ENCODE peak calls at places on chromosomes 11 and 22, in eight cellular contexts. X is fibroblast of lung; H is tibial artery; Q is uterus; K is mammary epithelial cell; W is psoas muscle; I is naive thymus-derived CD4-positive, alpha-beta T cell; C is ovary. D is an unnamed sample. For H3K27me3, the result is how much of the 10 kb centered on the place peaks cover.

GRCh38 chr22:36208162-36208765 is 6.7 kb upstream of the APOL4 start:
- DNase-seq in X (no peak), H (no peak), Q (no peak), K (peak), W (no peak), I (no peak), C (no peak), D (no peak)

GRCh38 chr11:81669944-81670526 is 1063.6 kb downstream of the FAM181B start:
- DNase-seq in X (no peak), H (no peak), Q (no peak), K (no peak), W (no peak), I (no peak), C (no peak), D (no peak)

GRCh38 chr11:75851203-75851602 is 36.2 kb downstream of the UVRAG start:
- DNase-seq in X (no peak), H (no peak), Q (no peak), K (no peak), W (no peak), I (no peak), C (no peak), D (no peak)

GRCh38 chr11:65321828-65322495 is 7.3 kb downstream of the CDC42EP2 start:
- DNase-seq in X (no peak), H (no peak), Q (peak), K (no peak), W (no peak), I (no peak), C (no peak), D (no peak)

GRCh38 chr11:75344186-75344585 is 7.3 kb downstream of the ARRB1 start:
- DNase-seq in X (no peak), H (no peak), Q (no peak), K (no peak), W (no peak), I (no peak), C (peak), D (no peak)

GRCh38 chr11:2477254-2477653 is 32.4 kb downstream of the KCNQ1 start:
- DNase-seq in X (no peak), H (no peak), Q (no peak), K (no peak), W (no peak), I (no peak), C (no peak), D (no peak)

GRCh38 chr11:8773916-8774537 is 91.4 kb downstream of the RPL27A start:
- DNase-seq in X (no peak), H (no peak), Q (no peak), K (peak), W (no peak), I (no peak), C (no peak), D (no peak)

GRCh38 chr22:38490915-38491314 is 15.2 kb downstream of the DDX17 start:
- DNase-seq in X (peak), H (peak), Q (peak), K (no peak), W (peak), I (no peak), C (peak), D (peak)

GRCh38 chr11:130546901-130547694 is 98.7 kb downstream of the ADAMTS15 start:
- DNase-seq in X (no peak), H (no peak), Q (no peak), K (no peak), W (no peak), I (no peak), C (no peak), D (no peak)

GRCh38 chr11:88680806-88681205 is 343.3 kb upstream of the CTSC start:
- DNase-seq in X (peak), H (no peak), Q (no peak), K (peak), W (no peak), I (no peak), C (no peak), D (no peak)

GRCh38 chr22:35314161-35314942 is 14.7 kb downstream of the TOM1 start:
- DNase-seq in X (no peak), H (no peak), Q (peak), K (no peak), W (no peak), I (no peak), C (peak), D (peak)

DNA sequence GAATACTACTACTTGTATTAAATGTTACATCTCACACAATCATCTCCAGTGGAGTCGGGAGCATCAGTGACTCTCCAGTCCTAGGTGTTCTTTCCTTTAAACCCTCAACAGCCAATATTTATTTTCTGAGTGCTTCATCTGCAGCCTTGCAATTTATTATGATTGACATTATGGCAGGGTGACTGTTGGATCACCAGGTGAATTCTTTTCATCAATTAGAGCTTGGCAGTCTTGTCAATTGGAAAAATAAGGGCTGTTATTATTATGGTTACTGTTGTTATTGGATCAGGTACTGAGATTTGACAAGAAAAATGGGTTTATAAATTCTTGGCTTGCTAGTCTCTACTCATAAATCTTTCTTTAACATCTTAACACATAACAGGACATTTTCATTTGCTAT is 27.5 kb upstream of the HTATIP2 start:
- DNase-seq in X (no peak), H (no peak), Q (no peak), K (no peak), W (no peak), I (no peak), C (no peak), D (no peak)
- H3K27me3 ChIP-seq in X (under half), H (under half), Q (under half), K (under half), W (under half), I (under half), C (under half), D (under half)

GRCh38 chr11:118175600-118176399 is 639 bp downstream of the SCN2B start:
- DNase-seq in X (no peak), H (no peak), Q (no peak), K (no peak), W (no peak), I (no peak), C (no peak), D (no peak)

GRCh38 chr11:118175031-118175531 is 1.4 kb downstream of the SCN2B start:
- DNase-seq in X (peak), H (no peak), Q (no peak), K (peak), W (no peak), I (no peak), C (no peak), D (no peak)

GRCh38 chr11:118176400-118177134 is at the start of gene SCN2B:
- DNase-seq in X (peak), H (no peak), Q (no peak), K (no peak), W (no peak), I (no peak), C (no peak), D (no peak)

DNA sequence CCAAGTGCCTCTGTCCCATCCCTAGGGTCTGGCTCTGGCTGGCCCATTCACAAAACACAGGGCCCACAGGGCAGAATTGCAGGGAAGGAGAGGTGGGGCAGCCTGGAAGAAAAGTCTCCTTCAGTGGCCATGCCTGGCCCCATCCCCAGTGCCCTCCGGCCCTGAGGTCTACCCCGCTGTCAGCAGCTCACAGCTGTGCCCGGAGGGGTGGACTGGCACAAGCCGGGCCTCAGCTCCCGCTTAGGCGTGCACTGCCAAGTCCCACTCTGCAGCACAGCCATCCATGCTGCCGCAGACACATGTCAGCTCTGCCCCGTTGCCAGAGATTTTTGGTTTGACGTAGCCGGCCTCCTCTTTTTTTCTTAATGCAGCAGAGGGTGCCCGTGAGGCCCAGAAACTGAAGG is 3.9 kb upstream of the SCN2B start:
- DNase-seq in X (peak), H (peak), Q (peak), K (peak), W (peak), I (no peak), C (peak), D (no peak)
- H3K4me3 ChIP-seq in X (no peak), H (no peak), Q (no peak), K (no peak), W (peak), I (no peak), C (no peak), D (no peak)

GRCh38 chr22:44192098-44192810 is 11.5 kb downstream of the PARVG start:
- DNase-seq in X (no peak), H (no peak), Q (no peak), K (peak), W (no peak), I (peak), C (peak), D (no peak)
- H3K27me3 ChIP-seq in X (under half), H (under half), Q (under half), K (under half), W (under half), I (under half), C (under half), D (under half)

GRCh38 chr11:30453705-30454104 is 130.8 kb downstream of the ARL14EP start:
- DNase-seq in X (no peak), H (no peak), Q (no peak), K (no peak), W (no peak), I (no peak), C (no peak), D (no peak)
- H3K4me3 ChIP-seq in X (no peak), H (no peak), Q (no peak), K (no peak), W (no peak), I (no peak), C (no peak), D (no peak)